ENCODE peak calls at places on chromosomes 2 and 18, in seven cellular contexts. One of them, this sample, is unnamed.

GRCh38 chr2:175181104-175181876 is at the start of gene ATP5MC3:
- DNase-seq in lower lobe of right lung: peak
- DNase-seq in foreskin fibroblast: peak
- DNase-seq in MM.1S: peak
- DNase-seq in bronchial epithelial cell: peak
- DNase-seq in HCT116: peak
- DNase-seq in suprapubic skin: peak
- DNase-seq in this sample: peak

GRCh38 chr2:138237657-138238384 is 263.7 kb upstream of the SPOPL start:
- DNase-seq in bronchial epithelial cell: no peak
- DNase-seq in suprapubic skin: no peak
- DNase-seq in HCT116: no peak
- DNase-seq in lower lobe of right lung: no peak
- DNase-seq in MM.1S: no peak
- DNase-seq in foreskin fibroblast: no peak
- DNase-seq in this sample: no peak

GRCh38 chr2:240759454-240759853 is 60.6 kb downstream of the KIF1A start:
- DNase-seq in bronchial epithelial cell: no peak
- DNase-seq in foreskin fibroblast: no peak
- DNase-seq in lower lobe of right lung: no peak
- DNase-seq in HCT116: peak
- DNase-seq in MM.1S: no peak
- DNase-seq in suprapubic skin: no peak
- DNase-seq in this sample: no peak

GRCh38 chr2:172096661-172097547 is 5.8 kb downstream of the DLX2 start:
- DNase-seq in lower lobe of right lung: no peak
- DNase-seq in HCT116: no peak
- DNase-seq in suprapubic skin: no peak
- DNase-seq in MM.1S: no peak
- DNase-seq in bronchial epithelial cell: peak
- DNase-seq in foreskin fibroblast: peak
- DNase-seq in this sample: no peak

GRCh38 chr18:22609642-22610041 is 191.9 kb upstream of the CTAGE1 start:
- DNase-seq in HCT116: no peak
- DNase-seq in suprapubic skin: no peak
- DNase-seq in bronchial epithelial cell: peak
- DNase-seq in foreskin fibroblast: no peak
- DNase-seq in lower lobe of right lung: peak
- DNase-seq in MM.1S: no peak
- DNase-seq in this sample: no peak

GRCh38 chr2:152078662-152079061 is 20.2 kb downstream of the CACNB4 start:
- DNase-seq in lower lobe of right lung: no peak
- DNase-seq in HCT116: no peak
- DNase-seq in suprapubic skin: no peak
- DNase-seq in MM.1S: no peak
- DNase-seq in foreskin fibroblast: no peak
- DNase-seq in bronchial epithelial cell: no peak
- DNase-seq in this sample: no peak

GRCh38 chr2:240501531-240501991 is 56.2 kb downstream of the ANKMY1 start:
- DNase-seq in HCT116: no peak
- DNase-seq in MM.1S: no peak
- DNase-seq in suprapubic skin: peak
- DNase-seq in bronchial epithelial cell: no peak
- DNase-seq in foreskin fibroblast: no peak
- DNase-seq in lower lobe of right lung: peak
- DNase-seq in this sample: no peak

GRCh38 chr2:75424936-75425619 is 135.7 kb downstream of the EVA1A start:
- DNase-seq in bronchial epithelial cell: peak
- DNase-seq in suprapubic skin: no peak
- DNase-seq in HCT116: no peak
- DNase-seq in MM.1S: no peak
- DNase-seq in foreskin fibroblast: peak
- DNase-seq in lower lobe of right lung: no peak
- DNase-seq in this sample: no peak

GRCh38 chr2:85811173-85811849 is 57.5 kb downstream of the ATOH8 start:
- DNase-seq in lower lobe of right lung: no peak
- DNase-seq in MM.1S: no peak
- DNase-seq in suprapubic skin: peak
- DNase-seq in bronchial epithelial cell: peak
- DNase-seq in HCT116: no peak
- DNase-seq in foreskin fibroblast: no peak
- DNase-seq in this sample: no peak

GRCh38 chr2:148903294-148903693 is 28.3 kb downstream of the KIF5C start:
- DNase-seq in MM.1S: no peak
- DNase-seq in suprapubic skin: no peak
- DNase-seq in foreskin fibroblast: no peak
- DNase-seq in bronchial epithelial cell: no peak
- DNase-seq in HCT116: no peak
- DNase-seq in lower lobe of right lung: no peak
- DNase-seq in this sample: no peak
- TF ChIP-seq CTCF in MM.1S: no peak
- TF ChIP-seq CTCF in suprapubic skin: no peak
- TF ChIP-seq CTCF in foreskin fibroblast: no peak
- TF ChIP-seq CTCF in bronchial epithelial cell: no peak
- TF ChIP-seq CTCF in HCT116: no peak
- TF ChIP-seq CTCF in lower lobe of right lung: no peak
- TF ChIP-seq CTCF in this sample: no peak

GRCh38 chr2:189798312-189799029 is 14.2 kb downstream of the PMS1 start:
- DNase-seq in bronchial epithelial cell: peak
- DNase-seq in HCT116: peak
- DNase-seq in foreskin fibroblast: peak
- DNase-seq in lower lobe of right lung: no peak
- DNase-seq in MM.1S: peak
- DNase-seq in suprapubic skin: no peak
- DNase-seq in this sample: no peak
- TF ChIP-seq CTCF in bronchial epithelial cell: peak
- TF ChIP-seq CTCF in HCT116: peak
- TF ChIP-seq CTCF in foreskin fibroblast: peak
- TF ChIP-seq CTCF in lower lobe of right lung: peak
- TF ChIP-seq CTCF in MM.1S: peak
- TF ChIP-seq CTCF in suprapubic skin: no peak
- TF ChIP-seq CTCF in this sample: peak

GRCh38 chr2:26471278-26471677 is 6.6 kb downstream of the OTOF start:
- DNase-seq in bronchial epithelial cell: no peak
- DNase-seq in suprapubic skin: no peak
- DNase-seq in lower lobe of right lung: no peak
- DNase-seq in MM.1S: no peak
- DNase-seq in foreskin fibroblast: no peak
- DNase-seq in HCT116: no peak
- DNase-seq in this sample: no peak
- TF ChIP-seq CTCF in bronchial epithelial cell: no peak
- TF ChIP-seq CTCF in suprapubic skin: no peak
- TF ChIP-seq CTCF in lower lobe of right lung: no peak
- TF ChIP-seq CTCF in MM.1S: no peak
- TF ChIP-seq CTCF in foreskin fibroblast: no peak
- TF ChIP-seq CTCF in HCT116: no peak
- TF ChIP-seq CTCF in this sample: no peak

GRCh38 chr2:56192664-56193305 is 9.0 kb downstream of the CCDC85A start:
- DNase-seq in bronchial epithelial cell: no peak
- DNase-seq in suprapubic skin: no peak
- DNase-seq in HCT116: no peak
- DNase-seq in MM.1S: no peak
- DNase-seq in foreskin fibroblast: no peak
- DNase-seq in lower lobe of right lung: no peak
- DNase-seq in this sample: peak

GRCh38 chr2:56195563-56195962 is 11.8 kb downstream of the CCDC85A start:
- DNase-seq in suprapubic skin: no peak
- DNase-seq in bronchial epithelial cell: peak
- DNase-seq in HCT116: no peak
- DNase-seq in lower lobe of right lung: no peak
- DNase-seq in foreskin fibroblast: no peak
- DNase-seq in MM.1S: no peak
- DNase-seq in this sample: no peak

DNA sequence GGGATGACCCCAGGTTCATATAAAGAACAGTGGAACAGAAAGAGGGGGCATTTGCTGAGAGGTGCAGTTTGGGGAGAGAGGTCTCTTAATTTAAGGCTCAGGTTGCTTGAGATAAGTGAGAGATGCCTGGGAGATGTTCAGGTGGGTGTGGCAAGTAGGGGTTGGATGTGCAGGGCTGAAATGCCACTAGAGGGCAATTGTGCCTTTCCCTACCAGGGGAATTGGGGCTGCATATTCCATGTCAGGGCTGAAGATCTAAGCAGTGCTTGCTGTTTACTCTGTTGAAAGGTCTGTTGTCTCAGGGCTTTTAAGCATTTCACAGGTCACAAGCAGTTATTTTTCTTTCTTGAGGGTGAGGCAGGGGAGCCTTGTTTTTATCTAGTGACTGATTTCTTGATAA is 7.8 kb downstream of the CCDC85A start:
- DNase-seq in foreskin fibroblast: no peak
- DNase-seq in bronchial epithelial cell: peak
- DNase-seq in suprapubic skin: no peak
- DNase-seq in MM.1S: peak
- DNase-seq in lower lobe of right lung: no peak
- DNase-seq in HCT116: peak
- DNase-seq in this sample: no peak
- TF ChIP-seq CTCF in foreskin fibroblast: peak
- TF ChIP-seq CTCF in bronchial epithelial cell: peak
- TF ChIP-seq CTCF in suprapubic skin: peak
- TF ChIP-seq CTCF in MM.1S: peak
- TF ChIP-seq CTCF in lower lobe of right lung: peak
- TF ChIP-seq CTCF in HCT116: peak
- TF ChIP-seq CTCF in this sample: peak

GRCh38 chr18:50281295-50281971 is at the start of gene MBD1:
- DNase-seq in foreskin fibroblast: peak
- DNase-seq in bronchial epithelial cell: peak
- DNase-seq in lower lobe of right lung: peak
- DNase-seq in MM.1S: peak
- DNase-seq in HCT116: peak
- DNase-seq in suprapubic skin: peak
- DNase-seq in this sample: peak
- TF ChIP-seq CTCF in foreskin fibroblast: no peak
- TF ChIP-seq CTCF in bronchial epithelial cell: peak
- TF ChIP-seq CTCF in lower lobe of right lung: peak
- TF ChIP-seq CTCF in MM.1S: peak
- TF ChIP-seq CTCF in HCT116: no peak
- TF ChIP-seq CTCF in suprapubic skin: peak
- TF ChIP-seq CTCF in this sample: peak

GRCh38 chr2:170434900-170435640 is 257.1 kb downstream of the MYO3B start:
- DNase-seq in HCT116: no peak
- DNase-seq in MM.1S: peak
- DNase-seq in suprapubic skin: no peak
- DNase-seq in lower lobe of right lung: no peak
- DNase-seq in bronchial epithelial cell: no peak
- DNase-seq in foreskin fibroblast: no peak
- DNase-seq in this sample: no peak

GRCh38 chr2:170436077-170436943 is 258.4 kb downstream of the MYO3B start:
- DNase-seq in lower lobe of right lung: no peak
- DNase-seq in HCT116: no peak
- DNase-seq in foreskin fibroblast: no peak
- DNase-seq in suprapubic skin: no peak
- DNase-seq in bronchial epithelial cell: no peak
- DNase-seq in MM.1S: no peak
- DNase-seq in this sample: no peak

GRCh38 chr2:170428868-170429267 is 250.9 kb downstream of the MYO3B start:
- DNase-seq in suprapubic skin: no peak
- DNase-seq in foreskin fibroblast: no peak
- DNase-seq in lower lobe of right lung: no peak
- DNase-seq in bronchial epithelial cell: no peak
- DNase-seq in MM.1S: no peak
- DNase-seq in HCT116: no peak
- DNase-seq in this sample: no peak

DNA sequence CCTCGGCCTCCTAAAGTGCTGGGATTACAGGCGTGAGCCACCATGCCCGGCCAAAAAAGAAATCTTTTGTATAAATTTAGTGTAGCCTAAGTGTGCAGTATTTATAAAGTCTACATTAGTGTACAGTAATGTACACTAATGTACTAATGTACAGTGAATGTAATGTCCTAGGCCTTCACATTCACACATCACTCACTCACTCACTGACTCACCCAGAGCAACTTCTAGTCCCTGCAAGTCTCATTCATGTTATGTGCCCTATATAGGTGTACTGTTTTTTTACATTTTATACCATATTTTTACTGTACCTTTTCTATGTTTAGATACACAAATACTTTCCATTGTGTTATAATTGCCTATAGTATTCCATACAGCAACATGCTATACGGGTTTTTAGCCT is 254.9 kb downstream of the MYO3B start:
- DNase-seq in foreskin fibroblast: no peak
- DNase-seq in bronchial epithelial cell: peak
- DNase-seq in HCT116: no peak
- DNase-seq in suprapubic skin: no peak
- DNase-seq in lower lobe of right lung: no peak
- DNase-seq in MM.1S: no peak
- DNase-seq in this sample: no peak
- TF ChIP-seq CTCF in foreskin fibroblast: no peak
- TF ChIP-seq CTCF in bronchial epithelial cell: no peak
- TF ChIP-seq CTCF in HCT116: no peak
- TF ChIP-seq CTCF in suprapubic skin: no peak
- TF ChIP-seq CTCF in lower lobe of right lung: no peak
- TF ChIP-seq CTCF in MM.1S: no peak
- TF ChIP-seq CTCF in this sample: no peak